ENCODE peak calls at places on chromosomes 3 and 15, in eight cellular contexts. U is transverse colon, K is sigmoid colon, B is K562, E is endothelial cell of umbilical vein, F is SK-N-SH, G is prostate gland, D is HL-60. Y is an unnamed sample.

GRCh38 chr3:152156880-152157279 is 111.8 kb upstream of the MBNL1 start:
- DNase-seq in B (no peak), D (no peak), F (no peak), K (no peak), E (no peak), U (no peak), G (no peak), Y (no peak)

GRCh38 chr3:11367116-11367781 is 95.1 kb downstream of the ATG7 start:
- DNase-seq in K (peak), F (no peak), E (peak), G (peak), U (peak), B (no peak), D (peak), Y (peak)

GRCh38 chr3:64063207-64063981 is 40.1 kb upstream of the PSMD6 start:
- DNase-seq in B (no peak), K (no peak), U (no peak), E (no peak), D (no peak), F (no peak), G (no peak), Y (no peak)

GRCh38 chr15:50997371-50998051 is 89.0 kb downstream of the AP4E1 start:
- DNase-seq in U (no peak), F (no peak), G (no peak), E (no peak), D (no peak), K (no peak), B (no peak), Y (no peak)

GRCh38 chr3:151460774-151461450 is at the start of gene IGSF10:
- DNase-seq in E (no peak), B (peak), D (no peak), F (peak), U (peak), G (no peak), K (no peak), Y (no peak)

GRCh38 chr3:123096701-123097100 is 29.9 kb downstream of the PDIA5 start:
- DNase-seq in E (no peak), K (peak), G (no peak), D (no peak), U (peak), B (no peak), F (peak), Y (no peak)

GRCh38 chr3:101816215-101817149 is 32.8 kb upstream of the NFKBIZ start:
- DNase-seq in B (no peak), E (peak), K (peak), U (no peak), G (no peak), F (no peak), D (no peak), Y (no peak)

GRCh38 chr3:190941694-190942280 is 79.3 kb upstream of the GMNC start:
- DNase-seq in G (no peak), U (no peak), K (no peak), B (no peak), E (no peak), D (no peak), F (no peak), Y (peak)

GRCh38 chr3:168476360-168476980 is 380.7 kb upstream of the GOLIM4 start:
- DNase-seq in K (no peak), F (no peak), G (no peak), B (no peak), D (no peak), U (no peak), E (no peak), Y (no peak)

GRCh38 chr15:100221461-100222348 is 120.1 kb downstream of the ADAMTS17 start:
- DNase-seq in D (no peak), U (no peak), K (no peak), G (peak), F (no peak), E (no peak), B (no peak), Y (no peak)

GRCh38 chr3:170520996-170521395 is 64.9 kb downstream of the SLC7A14 start:
- DNase-seq in G (no peak), U (no peak), K (no peak), D (no peak), E (peak), B (peak), F (no peak), Y (no peak)

GRCh38 chr3:150385296-150386242 is 22.5 kb upstream of the TSC22D2 start:
- DNase-seq in K (no peak), E (no peak), G (no peak), D (peak), U (no peak), B (no peak), F (no peak), Y (no peak)

GRCh38 chr3:64188810-64189560 is 36.3 kb downstream of the PRICKLE2 start:
- DNase-seq in G (peak), E (peak), D (no peak), F (no peak), B (no peak), U (no peak), K (peak), Y (no peak)

GRCh38 chr15:52171386-52171785 is 19.8 kb downstream of the GNB5 start:
- DNase-seq in D (peak), F (peak), G (no peak), B (no peak), K (no peak), E (peak), U (no peak), Y (no peak)

GRCh38 chr3:184129012-184129411 is 6.1 kb upstream of the EIF2B5 start:
- DNase-seq in F (peak), D (peak), U (no peak), B (peak), E (peak), G (peak), K (no peak), Y (no peak)

GRCh38 chr15:62618432-62618831 is 424.1 kb upstream of the TPM1 start:
- DNase-seq in E (no peak), G (no peak), B (no peak), K (no peak), D (no peak), F (no peak), U (no peak), Y (no peak)

GRCh38 chr3:159732172-159733111 is 256.2 kb upstream of the IL12A start:
- DNase-seq in B (no peak), E (peak), K (no peak), G (peak), D (no peak), F (no peak), U (no peak), Y (no peak)

GRCh38 chr3:22734207-22734606 is 468.9 kb upstream of the UBE2E2 start:
- DNase-seq in G (no peak), B (no peak), K (no peak), U (peak), F (no peak), E (no peak), D (no peak), Y (no peak)

GRCh38 chr3:156643729-156644389 is 30.5 kb upstream of the TIPARP start:
- DNase-seq in F (no peak), K (no peak), E (peak), D (peak), U (peak), B (peak), G (no peak), Y (peak)

GRCh38 chr3:10364816-10365215 is 43.9 kb upstream of the SEC13 start:
- DNase-seq in D (no peak), K (no peak), E (no peak), F (no peak), G (no peak), U (no peak), B (no peak), Y (no peak)

GRCh38 chr3:167733961-167734497 is 663 bp downstream of the PDCD10 start:
- DNase-seq in E (no peak), K (no peak), U (no peak), F (no peak), D (peak), G (no peak), B (no peak), Y (no peak)

GRCh38 chr15:82833283-82833682 is 23.9 kb downstream of the WHAMM start:
- DNase-seq in F (no peak), G (no peak), E (no peak), K (no peak), U (no peak), B (no peak), D (peak), Y (no peak)
- TF ChIP-seq POLR2AphosphoS5 in F (no peak), G (no peak), E (no peak), K (no peak), U (no peak), B (no peak), D (no peak), Y (no peak)

GRCh38 chr3:108546692-108547091 is 36.3 kb upstream of the MYH15 start:
- DNase-seq in E (no peak), B (no peak), F (no peak), D (no peak), K (no peak), U (no peak), G (no peak), Y (no peak)
- H3K4me3 ChIP-seq in E (peak), B (no peak), F (no peak), D (no peak), K (no peak), U (no peak), G (no peak), Y (no peak)

GRCh38 chr15:92811514-92811913 is 88.6 kb upstream of the CHD2 start:
- DNase-seq in K (no peak), E (no peak), U (peak), D (no peak), F (no peak), B (no peak), G (peak), Y (no peak)
- TF ChIP-seq POLR2AphosphoS5 in K (no peak), E (no peak), U (peak), D (no peak), F (no peak), B (no peak), G (peak), Y (no peak)

DNA sequence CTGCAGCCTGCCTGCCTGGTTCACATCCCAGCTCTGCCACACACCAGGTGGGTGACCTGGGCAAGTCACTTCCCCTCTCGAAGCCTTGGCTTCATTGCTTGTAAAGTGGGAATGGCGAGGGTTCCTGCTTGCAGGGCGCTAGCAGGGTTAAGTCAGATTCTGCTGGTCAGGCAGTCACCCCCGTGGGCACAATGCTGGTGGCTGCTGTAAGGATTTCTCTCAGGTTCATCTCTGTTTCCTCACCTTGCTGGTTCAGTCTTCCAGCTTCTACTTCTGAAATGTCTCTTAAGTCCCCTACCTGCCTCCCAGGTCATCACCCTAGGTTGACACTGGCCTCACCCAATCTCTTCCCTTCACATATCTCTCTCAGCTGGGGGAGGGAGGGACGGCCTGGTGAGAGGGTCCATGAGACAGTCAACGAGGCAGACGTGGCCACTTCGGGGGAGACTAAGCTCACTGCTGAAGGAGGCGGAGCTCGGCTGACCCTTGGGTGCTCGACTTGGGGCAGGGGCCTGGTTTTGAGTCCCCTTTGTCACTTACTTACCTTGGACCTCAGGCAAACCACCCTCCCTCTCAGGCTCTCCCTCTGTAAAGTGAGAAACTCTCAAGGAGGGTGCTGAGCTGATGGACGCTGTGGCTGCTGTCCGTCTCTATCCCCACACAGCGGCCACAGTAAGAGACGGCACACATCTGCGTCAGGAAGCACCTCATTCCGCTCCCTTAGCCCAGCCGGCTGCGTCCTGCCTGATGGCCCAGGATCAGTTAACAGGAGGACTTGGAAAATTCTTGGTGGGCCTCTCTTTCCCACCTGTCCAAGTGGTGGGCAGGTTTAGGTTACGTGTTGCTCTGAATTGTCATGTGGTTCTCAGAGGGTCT is 11.4 kb downstream of the CTSH start:
- DNase-seq in D (no peak), F (no peak), G (no peak), E (no peak), K (no peak), U (no peak), B (no peak), Y (no peak)
- H3K4me3 ChIP-seq in D (no peak), F (no peak), G (no peak), E (no peak), K (no peak), U (no peak), B (no peak), Y (no peak)

GRCh38 chr3:188954590-188955208 is 217.1 kb upstream of the TPRG1 start:
- DNase-seq in F (peak), K (peak), U (peak), D (peak), G (peak), B (peak), E (peak), Y (peak)
- TF ChIP-seq POLR2AphosphoS5 in F (no peak), K (peak), U (peak), D (no peak), G (peak), B (no peak), E (no peak), Y (no peak)

GRCh38 chr3:28924744-28925360 is 356.0 kb upstream of the RBMS3 start:
- DNase-seq in K (no peak), B (no peak), D (no peak), G (no peak), E (no peak), U (no peak), F (no peak), Y (no peak)
- H3K4me3 ChIP-seq in K (no peak), B (no peak), D (no peak), G (no peak), E (no peak), U (no peak), F (no peak), Y (no peak)

GRCh38 chr15:75043509-75044257 is 20.3 kb downstream of the PPCDC start:
- DNase-seq in F (no peak), K (peak), E (peak), U (peak), D (peak), G (peak), B (peak), Y (no peak)
- TF ChIP-seq POLR2AphosphoS5 in F (no peak), K (peak), E (peak), U (peak), D (no peak), G (peak), B (no peak), Y (no peak)

GRCh38 chr3:114361391-114361790 is 67.6 kb downstream of the TIGIT start:
- DNase-seq in G (no peak), U (no peak), F (no peak), D (no peak), E (no peak), B (no peak), K (no peak), Y (no peak)
- H3K4me3 ChIP-seq in G (no peak), U (no peak), F (no peak), D (no peak), E (no peak), B (no peak), K (no peak), Y (no peak)

Y was measured in SK-N-MC.